ENCODE peak calls at places on chromosomes 7 and 10, in eight cellular contexts. One of them, this sample, is unnamed.

GRCh38 chr10:68792115-68792514 is 35.2 kb upstream of the STOX1 start:
- DNase-seq in activated CD8-positive, alpha-beta memory T cell treated with anti-CD3 and anti-CD28 coated beads for 48 hours: no peak
- DNase-seq in AG08396: no peak
- DNase-seq in upper lobe of left lung: no peak
- DNase-seq in astrocyte of the hippocampus: peak; percentile 11
- DNase-seq in effector CD4-positive, alpha-beta T cell: no peak
- DNase-seq in stimulated activated CD4-positive, alpha-beta T cell treated with anti-CD3 and anti-CD28 coated beads, Interleukin-1b, Interleukin-23, amount 100 ng/mL, for 1 hour: no peak
- DNase-seq in cardiac fibroblast: peak; percentile 24
- DNase-seq in this sample: no peak

GRCh38 chr7:13540429-13540828 is 449.0 kb downstream of the ETV1 start:
- DNase-seq in cardiac fibroblast: peak; percentile 49
- DNase-seq in upper lobe of left lung: no peak
- DNase-seq in activated CD8-positive, alpha-beta memory T cell treated with anti-CD3 and anti-CD28 coated beads for 48 hours: no peak
- DNase-seq in stimulated activated CD4-positive, alpha-beta T cell treated with anti-CD3 and anti-CD28 coated beads, Interleukin-1b, Interleukin-23, amount 100 ng/mL, for 1 hour: no peak
- DNase-seq in effector CD4-positive, alpha-beta T cell: no peak
- DNase-seq in AG08396: no peak
- DNase-seq in astrocyte of the hippocampus: peak; percentile 28
- DNase-seq in this sample: no peak

GRCh38 chr10:100287756-100288155 is 1.3 kb upstream of the BLOC1S2 start:
- DNase-seq in upper lobe of left lung: no peak
- DNase-seq in stimulated activated CD4-positive, alpha-beta T cell treated with anti-CD3 and anti-CD28 coated beads, Interleukin-1b, Interleukin-23, amount 100 ng/mL, for 1 hour: no peak
- DNase-seq in cardiac fibroblast: no peak
- DNase-seq in astrocyte of the hippocampus: no peak
- DNase-seq in effector CD4-positive, alpha-beta T cell: no peak
- DNase-seq in AG08396: no peak
- DNase-seq in activated CD8-positive, alpha-beta memory T cell treated with anti-CD3 and anti-CD28 coated beads for 48 hours: no peak
- DNase-seq in this sample: no peak

GRCh38 chr7:127571741-127572505 is 13.5 kb downstream of the GCC1 start:
- DNase-seq in stimulated activated CD4-positive, alpha-beta T cell treated with anti-CD3 and anti-CD28 coated beads, Interleukin-1b, Interleukin-23, amount 100 ng/mL, for 1 hour: no peak
- DNase-seq in activated CD8-positive, alpha-beta memory T cell treated with anti-CD3 and anti-CD28 coated beads for 48 hours: no peak
- DNase-seq in AG08396: no peak
- DNase-seq in effector CD4-positive, alpha-beta T cell: no peak
- DNase-seq in astrocyte of the hippocampus: peak; percentile 32
- DNase-seq in cardiac fibroblast: no peak
- DNase-seq in upper lobe of left lung: no peak
- DNase-seq in this sample: no peak

GRCh38 chr10:62460393-62460792 is 86.2 kb downstream of the ZNF365 start:
- DNase-seq in astrocyte of the hippocampus: no peak
- DNase-seq in cardiac fibroblast: no peak
- DNase-seq in AG08396: no peak
- DNase-seq in activated CD8-positive, alpha-beta memory T cell treated with anti-CD3 and anti-CD28 coated beads for 48 hours: no peak
- DNase-seq in effector CD4-positive, alpha-beta T cell: no peak
- DNase-seq in stimulated activated CD4-positive, alpha-beta T cell treated with anti-CD3 and anti-CD28 coated beads, Interleukin-1b, Interleukin-23, amount 100 ng/mL, for 1 hour: no peak
- DNase-seq in upper lobe of left lung: no peak
- DNase-seq in this sample: no peak

GRCh38 chr10:55793024-55793423 is 568.0 kb downstream of the ZWINT start:
- DNase-seq in cardiac fibroblast: no peak
- DNase-seq in activated CD8-positive, alpha-beta memory T cell treated with anti-CD3 and anti-CD28 coated beads for 48 hours: no peak
- DNase-seq in AG08396: no peak
- DNase-seq in astrocyte of the hippocampus: no peak
- DNase-seq in upper lobe of left lung: no peak
- DNase-seq in stimulated activated CD4-positive, alpha-beta T cell treated with anti-CD3 and anti-CD28 coated beads, Interleukin-1b, Interleukin-23, amount 100 ng/mL, for 1 hour: no peak
- DNase-seq in effector CD4-positive, alpha-beta T cell: no peak
- DNase-seq in this sample: no peak

GRCh38 chr7:113730309-113730955 is 188.4 kb downstream of the PPP1R3A start:
- DNase-seq in stimulated activated CD4-positive, alpha-beta T cell treated with anti-CD3 and anti-CD28 coated beads, Interleukin-1b, Interleukin-23, amount 100 ng/mL, for 1 hour: no peak
- DNase-seq in effector CD4-positive, alpha-beta T cell: no peak
- DNase-seq in AG08396: peak; percentile 16
- DNase-seq in cardiac fibroblast: peak; percentile 31
- DNase-seq in activated CD8-positive, alpha-beta memory T cell treated with anti-CD3 and anti-CD28 coated beads for 48 hours: no peak
- DNase-seq in astrocyte of the hippocampus: peak; percentile 62
- DNase-seq in upper lobe of left lung: no peak
- DNase-seq in this sample: no peak

GRCh38 chr10:6328708-6329423 is 126.1 kb downstream of the PFKFB3 start:
- DNase-seq in astrocyte of the hippocampus: no peak
- DNase-seq in cardiac fibroblast: no peak
- DNase-seq in upper lobe of left lung: no peak
- DNase-seq in effector CD4-positive, alpha-beta T cell: no peak
- DNase-seq in activated CD8-positive, alpha-beta memory T cell treated with anti-CD3 and anti-CD28 coated beads for 48 hours: no peak
- DNase-seq in stimulated activated CD4-positive, alpha-beta T cell treated with anti-CD3 and anti-CD28 coated beads, Interleukin-1b, Interleukin-23, amount 100 ng/mL, for 1 hour: no peak
- DNase-seq in AG08396: no peak
- DNase-seq in this sample: no peak

GRCh38 chr7:101630591-101630990 is 1.5 kb upstream of the MYL10 start:
- DNase-seq in effector CD4-positive, alpha-beta T cell: no peak
- DNase-seq in cardiac fibroblast: peak; percentile 12
- DNase-seq in upper lobe of left lung: no peak
- DNase-seq in astrocyte of the hippocampus: peak; percentile 46
- DNase-seq in activated CD8-positive, alpha-beta memory T cell treated with anti-CD3 and anti-CD28 coated beads for 48 hours: no peak
- DNase-seq in stimulated activated CD4-positive, alpha-beta T cell treated with anti-CD3 and anti-CD28 coated beads, Interleukin-1b, Interleukin-23, amount 100 ng/mL, for 1 hour: no peak
- DNase-seq in AG08396: no peak
- DNase-seq in this sample: no peak

GRCh38 chr10:132518572-132519381 is 18.8 kb upstream of the INPP5A start:
- DNase-seq in activated CD8-positive, alpha-beta memory T cell treated with anti-CD3 and anti-CD28 coated beads for 48 hours: no peak
- DNase-seq in AG08396: no peak
- DNase-seq in cardiac fibroblast: no peak
- DNase-seq in astrocyte of the hippocampus: no peak
- DNase-seq in stimulated activated CD4-positive, alpha-beta T cell treated with anti-CD3 and anti-CD28 coated beads, Interleukin-1b, Interleukin-23, amount 100 ng/mL, for 1 hour: no peak
- DNase-seq in effector CD4-positive, alpha-beta T cell: no peak
- DNase-seq in upper lobe of left lung: peak; percentile 87
- DNase-seq in this sample: no peak

GRCh38 chr7:116980354-116980753 is 27.1 kb downstream of the ST7 start:
- DNase-seq in cardiac fibroblast: no peak
- DNase-seq in activated CD8-positive, alpha-beta memory T cell treated with anti-CD3 and anti-CD28 coated beads for 48 hours: no peak
- DNase-seq in astrocyte of the hippocampus: no peak
- DNase-seq in stimulated activated CD4-positive, alpha-beta T cell treated with anti-CD3 and anti-CD28 coated beads, Interleukin-1b, Interleukin-23, amount 100 ng/mL, for 1 hour: no peak
- DNase-seq in effector CD4-positive, alpha-beta T cell: no peak
- DNase-seq in upper lobe of left lung: no peak
- DNase-seq in AG08396: no peak
- DNase-seq in this sample: no peak

GRCh38 chr10:28489201-28489600 is 43.7 kb upstream of the WAC start:
- DNase-seq in activated CD8-positive, alpha-beta memory T cell treated with anti-CD3 and anti-CD28 coated beads for 48 hours: no peak
- DNase-seq in AG08396: no peak
- DNase-seq in effector CD4-positive, alpha-beta T cell: no peak
- DNase-seq in cardiac fibroblast: no peak
- DNase-seq in astrocyte of the hippocampus: no peak
- DNase-seq in upper lobe of left lung: no peak
- DNase-seq in stimulated activated CD4-positive, alpha-beta T cell treated with anti-CD3 and anti-CD28 coated beads, Interleukin-1b, Interleukin-23, amount 100 ng/mL, for 1 hour: no peak
- DNase-seq in this sample: no peak

GRCh38 chr7:1466524-1467271 is 7.4 kb upstream of the MICALL2 start:
- DNase-seq in AG08396: peak; percentile 88
- DNase-seq in cardiac fibroblast: peak; percentile 71
- DNase-seq in upper lobe of left lung: peak; percentile 81
- DNase-seq in activated CD8-positive, alpha-beta memory T cell treated with anti-CD3 and anti-CD28 coated beads for 48 hours: no peak
- DNase-seq in astrocyte of the hippocampus: peak; percentile 91
- DNase-seq in stimulated activated CD4-positive, alpha-beta T cell treated with anti-CD3 and anti-CD28 coated beads, Interleukin-1b, Interleukin-23, amount 100 ng/mL, for 1 hour: no peak
- DNase-seq in effector CD4-positive, alpha-beta T cell: no peak
- DNase-seq in this sample: no peak

GRCh38 chr7:21526448-21526847 is 16.4 kb upstream of the DNAH11 start:
- DNase-seq in activated CD8-positive, alpha-beta memory T cell treated with anti-CD3 and anti-CD28 coated beads for 48 hours: no peak
- DNase-seq in AG08396: no peak
- DNase-seq in upper lobe of left lung: no peak
- DNase-seq in stimulated activated CD4-positive, alpha-beta T cell treated with anti-CD3 and anti-CD28 coated beads, Interleukin-1b, Interleukin-23, amount 100 ng/mL, for 1 hour: no peak
- DNase-seq in effector CD4-positive, alpha-beta T cell: no peak
- DNase-seq in cardiac fibroblast: no peak
- DNase-seq in astrocyte of the hippocampus: no peak
- DNase-seq in this sample: no peak

GRCh38 chr10:121681982-121682687 is 83.9 kb upstream of the FGFR2 start:
- DNase-seq in AG08396: no peak
- DNase-seq in upper lobe of left lung: no peak
- DNase-seq in stimulated activated CD4-positive, alpha-beta T cell treated with anti-CD3 and anti-CD28 coated beads, Interleukin-1b, Interleukin-23, amount 100 ng/mL, for 1 hour: no peak
- DNase-seq in effector CD4-positive, alpha-beta T cell: no peak
- DNase-seq in astrocyte of the hippocampus: no peak
- DNase-seq in cardiac fibroblast: no peak
- DNase-seq in activated CD8-positive, alpha-beta memory T cell treated with anti-CD3 and anti-CD28 coated beads for 48 hours: no peak
- DNase-seq in this sample: no peak

GRCh38 chr10:98076086-98076485 is 45.7 kb upstream of the CRTAC1 start:
- DNase-seq in activated CD8-positive, alpha-beta memory T cell treated with anti-CD3 and anti-CD28 coated beads for 48 hours: no peak
- DNase-seq in upper lobe of left lung: no peak
- DNase-seq in AG08396: no peak
- DNase-seq in effector CD4-positive, alpha-beta T cell: no peak
- DNase-seq in stimulated activated CD4-positive, alpha-beta T cell treated with anti-CD3 and anti-CD28 coated beads, Interleukin-1b, Interleukin-23, amount 100 ng/mL, for 1 hour: no peak
- DNase-seq in astrocyte of the hippocampus: no peak
- DNase-seq in cardiac fibroblast: no peak
- DNase-seq in this sample: no peak

GRCh38 chr10:3825244-3825643 is 40.2 kb upstream of the KLF6 start:
- DNase-seq in activated CD8-positive, alpha-beta memory T cell treated with anti-CD3 and anti-CD28 coated beads for 48 hours: no peak
- DNase-seq in stimulated activated CD4-positive, alpha-beta T cell treated with anti-CD3 and anti-CD28 coated beads, Interleukin-1b, Interleukin-23, amount 100 ng/mL, for 1 hour: no peak
- DNase-seq in astrocyte of the hippocampus: peak; percentile 79
- DNase-seq in cardiac fibroblast: peak; percentile 88
- DNase-seq in upper lobe of left lung: no peak
- DNase-seq in AG08396: peak; percentile 40
- DNase-seq in effector CD4-positive, alpha-beta T cell: no peak
- DNase-seq in this sample: no peak

GRCh38 chr10:59580257-59580863 is 129.3 kb downstream of the SLC16A9 start:
- DNase-seq in cardiac fibroblast: peak; percentile 79
- DNase-seq in activated CD8-positive, alpha-beta memory T cell treated with anti-CD3 and anti-CD28 coated beads for 48 hours: no peak
- DNase-seq in AG08396: peak; percentile 20
- DNase-seq in effector CD4-positive, alpha-beta T cell: no peak
- DNase-seq in stimulated activated CD4-positive, alpha-beta T cell treated with anti-CD3 and anti-CD28 coated beads, Interleukin-1b, Interleukin-23, amount 100 ng/mL, for 1 hour: no peak
- DNase-seq in upper lobe of left lung: no peak
- DNase-seq in astrocyte of the hippocampus: peak; percentile 70
- DNase-seq in this sample: no peak

GRCh38 chr10:98556061-98556460 is 109.3 kb upstream of the HPS1 start:
- DNase-seq in AG08396: no peak
- DNase-seq in astrocyte of the hippocampus: no peak
- DNase-seq in effector CD4-positive, alpha-beta T cell: no peak
- DNase-seq in cardiac fibroblast: no peak
- DNase-seq in upper lobe of left lung: no peak
- DNase-seq in stimulated activated CD4-positive, alpha-beta T cell treated with anti-CD3 and anti-CD28 coated beads, Interleukin-1b, Interleukin-23, amount 100 ng/mL, for 1 hour: no peak
- DNase-seq in activated CD8-positive, alpha-beta memory T cell treated with anti-CD3 and anti-CD28 coated beads for 48 hours: no peak
- DNase-seq in this sample: no peak

GRCh38 chr10:94116848-94117247 is 123.1 kb downstream of the PLCE1 start:
- DNase-seq in stimulated activated CD4-positive, alpha-beta T cell treated with anti-CD3 and anti-CD28 coated beads, Interleukin-1b, Interleukin-23, amount 100 ng/mL, for 1 hour: no peak
- DNase-seq in upper lobe of left lung: no peak
- DNase-seq in cardiac fibroblast: no peak
- DNase-seq in AG08396: no peak
- DNase-seq in effector CD4-positive, alpha-beta T cell: no peak
- DNase-seq in astrocyte of the hippocampus: no peak
- DNase-seq in activated CD8-positive, alpha-beta memory T cell treated with anti-CD3 and anti-CD28 coated beads for 48 hours: no peak
- DNase-seq in this sample: no peak

GRCh38 chr10:111360260-111360925 is 283.6 kb downstream of the ADRA2A start:
- DNase-seq in effector CD4-positive, alpha-beta T cell: no peak
- DNase-seq in AG08396: no peak
- DNase-seq in upper lobe of left lung: peak; percentile 52
- DNase-seq in cardiac fibroblast: peak; percentile 1
- DNase-seq in stimulated activated CD4-positive, alpha-beta T cell treated with anti-CD3 and anti-CD28 coated beads, Interleukin-1b, Interleukin-23, amount 100 ng/mL, for 1 hour: no peak
- DNase-seq in astrocyte of the hippocampus: peak; percentile 40
- DNase-seq in activated CD8-positive, alpha-beta memory T cell treated with anti-CD3 and anti-CD28 coated beads for 48 hours: no peak
- DNase-seq in this sample: no peak

GRCh38 chr7:100952641-100953040 is 3.3 kb downstream of the MUC3A start:
- DNase-seq in AG08396: no peak
- DNase-seq in astrocyte of the hippocampus: no peak
- DNase-seq in effector CD4-positive, alpha-beta T cell: no peak
- DNase-seq in upper lobe of left lung: no peak
- DNase-seq in cardiac fibroblast: no peak
- DNase-seq in activated CD8-positive, alpha-beta memory T cell treated with anti-CD3 and anti-CD28 coated beads for 48 hours: no peak
- DNase-seq in stimulated activated CD4-positive, alpha-beta T cell treated with anti-CD3 and anti-CD28 coated beads, Interleukin-1b, Interleukin-23, amount 100 ng/mL, for 1 hour: no peak
- DNase-seq in this sample: no peak

GRCh38 chr10:63105811-63106755 is 27.0 kb upstream of the NRBF2 start:
- DNase-seq in stimulated activated CD4-positive, alpha-beta T cell treated with anti-CD3 and anti-CD28 coated beads, Interleukin-1b, Interleukin-23, amount 100 ng/mL, for 1 hour: no peak
- DNase-seq in astrocyte of the hippocampus: peak; percentile 34
- DNase-seq in activated CD8-positive, alpha-beta memory T cell treated with anti-CD3 and anti-CD28 coated beads for 48 hours: no peak
- DNase-seq in AG08396: no peak
- DNase-seq in effector CD4-positive, alpha-beta T cell: no peak
- DNase-seq in cardiac fibroblast: peak; percentile 55
- DNase-seq in upper lobe of left lung: no peak
- DNase-seq in this sample: no peak

GRCh38 chr7:155883491-155884224 is 71.4 kb upstream of the SHH start:
- DNase-seq in astrocyte of the hippocampus: no peak
- DNase-seq in effector CD4-positive, alpha-beta T cell: no peak
- DNase-seq in cardiac fibroblast: no peak
- DNase-seq in AG08396: no peak
- DNase-seq in upper lobe of left lung: peak; percentile 12
- DNase-seq in activated CD8-positive, alpha-beta memory T cell treated with anti-CD3 and anti-CD28 coated beads for 48 hours: no peak
- DNase-seq in stimulated activated CD4-positive, alpha-beta T cell treated with anti-CD3 and anti-CD28 coated beads, Interleukin-1b, Interleukin-23, amount 100 ng/mL, for 1 hour: no peak
- DNase-seq in this sample: no peak

GRCh38 chr7:105268056-105268455 is 120.7 kb downstream of the SRPK2 start:
- DNase-seq in AG08396: peak; percentile 59
- DNase-seq in effector CD4-positive, alpha-beta T cell: no peak
- DNase-seq in upper lobe of left lung: no peak
- DNase-seq in cardiac fibroblast: peak; percentile 58
- DNase-seq in activated CD8-positive, alpha-beta memory T cell treated with anti-CD3 and anti-CD28 coated beads for 48 hours: no peak
- DNase-seq in stimulated activated CD4-positive, alpha-beta T cell treated with anti-CD3 and anti-CD28 coated beads, Interleukin-1b, Interleukin-23, amount 100 ng/mL, for 1 hour: no peak
- DNase-seq in astrocyte of the hippocampus: peak; percentile 39
- DNase-seq in this sample: no peak

GRCh38 chr7:92827464-92827863 is 8.9 kb downstream of the CDK6 start:
- DNase-seq in AG08396: no peak
- DNase-seq in activated CD8-positive, alpha-beta memory T cell treated with anti-CD3 and anti-CD28 coated beads for 48 hours: no peak
- DNase-seq in cardiac fibroblast: peak; percentile 14
- DNase-seq in effector CD4-positive, alpha-beta T cell: no peak
- DNase-seq in astrocyte of the hippocampus: peak; percentile 32
- DNase-seq in stimulated activated CD4-positive, alpha-beta T cell treated with anti-CD3 and anti-CD28 coated beads, Interleukin-1b, Interleukin-23, amount 100 ng/mL, for 1 hour: no peak
- DNase-seq in upper lobe of left lung: no peak
- DNase-seq in this sample: no peak

GRCh38 chr7:151088856-151089699 is 2.8 kb downstream of the AGAP3 start:
- DNase-seq in stimulated activated CD4-positive, alpha-beta T cell treated with anti-CD3 and anti-CD28 coated beads, Interleukin-1b, Interleukin-23, amount 100 ng/mL, for 1 hour: no peak
- DNase-seq in upper lobe of left lung: peak; percentile 87
- DNase-seq in AG08396: peak; percentile 68
- DNase-seq in cardiac fibroblast: peak; percentile 67
- DNase-seq in effector CD4-positive, alpha-beta T cell: no peak
- DNase-seq in astrocyte of the hippocampus: peak; percentile 81
- DNase-seq in activated CD8-positive, alpha-beta memory T cell treated with anti-CD3 and anti-CD28 coated beads for 48 hours: no peak
- DNase-seq in this sample: no peak